ENCODE peak calls at places on chromosomes 11 and 22, in four cellular contexts. Z is fibroblast of lung, R is left ventricle myocardium inferior, L is GM12865. A is an unnamed sample.

GRCh38 chr11:34588023-34588422 is 32.9 kb upstream of the EHF start:
- DNase-seq in Z (no peak), R (no peak), L (no peak), A (no peak)

GRCh38 chr11:77821349-77821851 is 456 bp downstream of the AAMDC start:
- DNase-seq in Z (peak), R (peak), L (peak), A (no peak)

GRCh38 chr11:111086058-111086457 is 159.5 kb upstream of the POU2AF2 start:
- DNase-seq in Z (no peak), R (no peak), L (peak), A (no peak)

GRCh38 chr22:40040927-40041326 is 46.2 kb downstream of the FAM83F start:
- DNase-seq in Z (peak), R (peak), L (no peak), A (no peak)

GRCh38 chr11:115548878-115549528 is 44.8 kb upstream of the CADM1 start:
- DNase-seq in Z (no peak), R (no peak), L (no peak), A (no peak)

GRCh38 chr11:115198301-115198700 is 305.9 kb downstream of the CADM1 start:
- DNase-seq in Z (peak), R (no peak), L (no peak), A (no peak)

GRCh38 chr11:65569164-65569972 is 909 bp upstream of the ZNRD2 start:
- DNase-seq in Z (no peak), R (no peak), L (no peak), A (no peak)

GRCh38 chr11:14821031-14821430 is 71.0 kb downstream of the CYP2R1 start:
- DNase-seq in Z (no peak), R (no peak), L (no peak), A (no peak)

GRCh38 chr11:81497202-81497804 is 1236.4 kb downstream of the FAM181B start:
- DNase-seq in Z (peak), R (no peak), L (peak), A (peak)

GRCh38 chr11:113647108-113647507 is 59.0 kb downstream of the TMPRSS5 start:
- DNase-seq in Z (no peak), R (no peak), L (no peak), A (no peak)

GRCh38 chr11:88179141-88179540 is 3.9 kb upstream of the RAB38 start:
- DNase-seq in Z (no peak), R (no peak), L (peak), A (no peak)

GRCh38 chr22:29004647-29005371 is 56.8 kb downstream of the C22orf31 start:
- DNase-seq in Z (peak), R (peak), L (no peak), A (no peak)

GRCh38 chr11:23976369-23976768 is 520.5 kb upstream of the LUZP2 start:
- DNase-seq in Z (no peak), R (no peak), L (no peak), A (no peak)

GRCh38 chr11:92455221-92455790 is 230.7 kb downstream of the FAT3 start:
- DNase-seq in Z (no peak), R (no peak), L (no peak), A (no peak)

GRCh38 chr11:68314886-68315580 is 2.6 kb downstream of the LRP5 start:
- DNase-seq in Z (peak), R (no peak), L (no peak), A (no peak)

GRCh38 chr11:94151903-94152677 is 23.4 kb downstream of the PANX1 start:
- DNase-seq in Z (peak), R (no peak), L (no peak), A (peak)

GRCh38 chr11:36507824-36508489 is 2.1 kb downstream of the TRAF6 start:
- DNase-seq in Z (no peak), R (no peak), L (no peak), A (no peak)

GRCh38 chr11:118143661-118144185 is 8.9 kb downstream of the SCN4B start:
- DNase-seq in Z (no peak), R (no peak), L (no peak), A (no peak)

GRCh38 chr11:118401880-118402590 is 629 bp downstream of the ATP5MG start:
- DNase-seq in Z (peak), R (no peak), L (no peak), A (no peak)

GRCh38 chr11:123174196-123175183 is 20.6 kb downstream of the CLMP start:
- DNase-seq in Z (peak), R (no peak), L (no peak), A (peak)

GRCh38 chr11:4187055-4187988 is 92.7 kb downstream of the RRM1 start:
- DNase-seq in Z (peak), R (peak), L (peak), A (peak)
- H3K4me3 ChIP-seq in Z (peak), R (peak), L (peak), A (peak)

GRCh38 chr22:41560095-41560487 is 719 bp upstream of the CSDC2 start:
- DNase-seq in Z (no peak), R (no peak), L (no peak), A (no peak)
- H3K4me3 ChIP-seq in Z (no peak), R (peak), L (no peak), A (no peak)

DNA sequence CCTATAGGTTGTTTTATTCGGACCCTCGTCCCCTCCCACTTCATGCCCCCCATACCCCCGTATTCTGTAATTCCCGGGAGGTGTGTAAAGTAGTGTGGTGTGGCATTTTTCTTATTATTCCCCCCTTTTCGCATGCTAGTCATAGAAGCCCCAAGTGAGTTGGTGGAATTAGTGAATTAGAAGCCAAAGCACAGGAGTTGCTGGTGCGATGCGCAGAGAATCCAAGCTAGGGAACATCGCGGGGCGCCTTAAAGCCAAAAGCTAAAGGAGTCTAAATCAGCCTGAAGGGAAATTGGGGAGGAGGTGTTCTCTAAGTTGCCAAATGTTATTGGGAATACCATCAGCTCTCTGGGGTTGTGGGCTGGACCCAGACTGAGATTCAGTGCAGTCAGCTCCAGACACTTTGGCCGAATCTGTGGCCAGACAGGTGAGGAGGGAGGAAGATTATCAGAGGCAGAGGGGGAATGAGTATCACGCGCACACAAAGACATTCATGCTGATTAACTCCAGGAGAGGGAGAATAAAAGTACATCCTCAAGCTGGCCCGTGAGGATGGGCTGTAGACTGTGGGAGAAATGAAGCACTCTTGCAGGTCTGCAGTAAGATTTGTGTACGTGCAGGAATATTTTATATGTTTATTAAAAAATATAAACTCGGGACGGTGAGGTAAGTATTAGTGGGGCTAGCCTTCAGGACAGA is 102.8 kb upstream of the HSD17B12 start:
- DNase-seq in Z (no peak), R (no peak), L (no peak), A (no peak)
- H3K4me3 ChIP-seq in Z (no peak), R (no peak), L (no peak), A (no peak)

GRCh38 chr22:44758354-44758969 is 6.1 kb downstream of the ARHGAP8 start:
- DNase-seq in Z (peak), R (no peak), L (no peak), A (peak)

GRCh38 chr22:44755418-44755817 is 3.0 kb downstream of the ARHGAP8 start:
- DNase-seq in Z (no peak), R (no peak), L (no peak), A (no peak)

GRCh38 chr22:44753189-44754042 is 1.0 kb downstream of the ARHGAP8 start:
- DNase-seq in Z (peak), R (no peak), L (no peak), A (no peak)

GRCh38 chr22:44755000-44755399 is 2.6 kb downstream of the ARHGAP8 start:
- DNase-seq in Z (no peak), R (no peak), L (no peak), A (no peak)

DNA sequence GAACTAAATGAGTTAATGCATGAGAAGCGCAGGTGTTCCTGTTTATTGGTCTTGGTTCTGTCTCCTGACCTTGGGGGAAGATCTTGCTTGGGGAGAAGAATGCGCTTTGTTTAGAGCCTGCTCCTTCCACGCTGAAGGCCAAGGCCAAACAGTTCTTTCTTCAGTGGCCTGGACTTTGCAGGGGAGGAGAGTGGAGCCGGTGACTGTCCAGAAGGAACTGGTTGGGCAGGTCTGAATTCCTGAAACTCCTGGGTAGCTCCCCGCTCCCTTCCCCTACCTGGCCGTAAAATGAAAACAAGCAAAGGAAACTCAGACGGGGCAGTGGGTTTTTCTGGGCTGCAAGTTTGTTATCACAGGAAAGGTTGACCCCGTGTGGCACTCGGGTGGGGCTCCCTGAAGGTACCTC is 3.6 kb downstream of the ARHGAP8 start:
- DNase-seq in Z (no peak), R (no peak), L (no peak), A (no peak)
- H3K4me3 ChIP-seq in Z (no peak), R (no peak), L (no peak), A (no peak)

GRCh38 chr22:49923445-49923844 is 5.0 kb downstream of the CRELD2 start:
- DNase-seq in Z (peak), R (no peak), L (peak), A (no peak)
- H3K4me3 ChIP-seq in Z (no peak), R (no peak), L (peak), A (no peak)

GRCh38 chr11:5115339-5115738 is 22.8 kb downstream of the OR52A5 start:
- DNase-seq in Z (no peak), R (no peak), L (no peak), A (no peak)
- H3K4me3 ChIP-seq in Z (no peak), R (no peak), L (no peak), A (no peak)

DNA sequence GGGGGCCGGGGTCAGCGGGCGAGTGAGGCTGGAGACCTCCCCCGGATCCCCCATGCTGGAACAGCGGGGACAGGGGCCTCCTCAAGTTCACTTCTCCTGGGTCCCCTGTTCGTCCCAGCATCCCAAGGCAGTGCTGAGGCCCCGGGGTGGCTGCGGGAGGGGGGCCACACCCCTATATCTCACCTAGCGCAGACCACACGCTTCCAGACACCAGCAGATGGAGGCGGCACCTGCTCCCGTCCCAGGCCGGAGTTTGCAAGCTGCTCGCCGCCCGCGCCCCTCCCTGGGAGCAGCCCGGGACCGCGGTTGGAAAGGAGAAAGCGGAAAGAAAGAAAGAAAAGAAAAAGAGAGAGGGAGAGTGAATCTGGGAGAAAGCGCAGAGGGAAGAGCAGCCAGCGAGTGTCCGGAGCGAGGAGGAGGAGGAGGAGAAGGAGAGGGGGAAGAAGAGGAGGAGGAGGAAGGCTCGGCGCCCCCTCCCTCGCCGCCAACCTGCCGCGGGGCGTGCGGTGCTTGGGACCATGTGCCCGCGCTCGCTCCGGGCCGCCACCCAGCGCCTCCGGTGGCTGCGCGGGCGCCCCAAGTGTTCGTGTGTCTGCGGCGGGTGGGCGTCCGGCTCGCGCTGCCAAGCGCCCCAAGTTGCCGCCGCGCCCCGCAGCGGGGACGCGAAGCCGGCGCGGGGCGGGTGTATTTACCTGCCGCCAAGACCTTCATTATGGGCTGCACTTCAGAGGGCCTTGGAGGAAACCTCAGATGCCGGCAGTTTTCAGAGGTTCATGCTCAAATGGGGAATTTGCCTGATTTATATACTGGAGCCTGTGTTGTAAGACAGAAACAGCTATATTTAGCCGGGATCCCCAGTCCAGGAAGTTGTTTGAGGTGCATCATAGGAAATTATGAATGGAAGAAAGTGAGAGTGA is at the start of gene LIF:
- DNase-seq in Z (peak), R (no peak), L (peak), A (no peak)
- H3K4me3 ChIP-seq in Z (peak), R (peak), L (peak), A (peak)

GRCh38 chr11:45948341-45948740 is 25.9 kb downstream of the LARGE2 start:
- DNase-seq in Z (no peak), R (no peak), L (no peak), A (no peak)
- H3K4me3 ChIP-seq in Z (no peak), R (no peak), L (no peak), A (no peak)

A was measured in HFF-Myc.